ENCODE peak calls at places on chromosomes 3 and 15, in seven cellular contexts. V is GM23338, W is breast epithelium, F is transverse colon, M is SK-N-SH, T is stomach, R is K562. J is an unnamed sample. For H3K4me1, the result is how much of the 10 kb centered on the place peaks cover.

GRCh38 chr3:128559486-128560225 is 66.7 kb upstream of the GATA2 start:
- DNase-seq in W (no peak), T (peak), M (no peak), R (no peak), V (peak), F (no peak), J (no peak)

GRCh38 chr3:130892759-130893239 is 1.1 kb upstream of the ATP2C1 start:
- DNase-seq in V (peak), T (peak), F (peak), R (peak), M (peak), W (peak), J (peak)

GRCh38 chr3:46365737-46366524 is 4.8 kb upstream of the CCR5 start:
- DNase-seq in V (no peak), F (no peak), M (no peak), W (no peak), R (no peak), T (no peak), J (no peak)

GRCh38 chr15:50241684-50242450 is 23.7 kb downstream of the HDC start:
- DNase-seq in F (no peak), W (no peak), R (no peak), M (no peak), T (no peak), V (no peak), J (no peak)

GRCh38 chr3:107271787-107272387 is 105.4 kb upstream of the CCDC54 start:
- DNase-seq in F (no peak), M (peak), V (peak), R (peak), W (no peak), T (no peak), J (peak)

GRCh38 chr15:77642793-77643430 is 10.2 kb upstream of the LINGO1 start:
- DNase-seq in T (no peak), M (peak), F (peak), W (no peak), V (no peak), R (peak), J (no peak)

GRCh38 chr15:57598346-57598745 is 6.6 kb downstream of the MYZAP start:
- DNase-seq in T (no peak), R (no peak), W (no peak), M (no peak), V (no peak), F (no peak), J (no peak)

GRCh38 chr3:185978516-185978915 is 40.7 kb upstream of the TRA2B start:
- DNase-seq in V (no peak), F (no peak), M (no peak), T (no peak), R (no peak), W (no peak), J (no peak)

GRCh38 chr3:36483709-36484108 is 103.4 kb downstream of the STAC start:
- DNase-seq in T (no peak), V (no peak), M (no peak), F (no peak), R (no peak), W (no peak), J (no peak)

GRCh38 chr15:29944925-29945324 is 122.7 kb upstream of the TJP1 start:
- DNase-seq in F (no peak), W (no peak), M (no peak), R (no peak), V (no peak), T (no peak), J (no peak)

GRCh38 chr3:188583476-188584161 is 429.7 kb downstream of the LPP start:
- DNase-seq in R (no peak), F (peak), W (no peak), V (no peak), T (no peak), M (no peak), J (no peak)

GRCh38 chr15:40906947-40907802 is 12.9 kb downstream of the VPS18 start:
- DNase-seq in W (peak), F (peak), R (no peak), V (no peak), T (peak), M (peak), J (no peak)

GRCh38 chr3:82044918-82045715 is 283.7 kb upstream of the GBE1 start:
- DNase-seq in V (no peak), T (no peak), F (no peak), W (no peak), M (peak), R (no peak), J (no peak)

GRCh38 chr3:43015572-43016512 is 36.7 kb downstream of the GASK1A start:
- DNase-seq in F (no peak), T (no peak), R (no peak), V (no peak), M (no peak), W (no peak), J (no peak)

GRCh38 chr15:83732770-83733169 is 78.8 kb downstream of the ADAMTSL3 start:
- DNase-seq in F (no peak), T (no peak), W (no peak), M (no peak), R (no peak), V (no peak), J (no peak)

GRCh38 chr15:50256188-50257041 is 9.1 kb downstream of the HDC start:
- DNase-seq in M (no peak), T (no peak), V (no peak), F (no peak), W (no peak), R (no peak), J (no peak)

GRCh38 chr15:52673312-52673711 is 5.9 kb downstream of the ATOSA start:
- DNase-seq in F (no peak), M (no peak), T (no peak), R (no peak), W (no peak), V (no peak), J (no peak)

GRCh38 chr3:27716309-27716708 is 5.8 kb downstream of the EOMES start:
- DNase-seq in W (no peak), M (no peak), T (no peak), R (no peak), V (peak), F (no peak), J (no peak)

GRCh38 chr15:73172508-73172907 is 120.2 kb downstream of the NEO1 start:
- DNase-seq in T (no peak), M (no peak), W (no peak), R (no peak), F (no peak), V (no peak), J (no peak)

GRCh38 chr3:32176989-32177701 is 61.3 kb upstream of the CMTM8 start:
- DNase-seq in F (peak), V (peak), M (peak), W (no peak), T (peak), R (peak), J (peak)

GRCh38 chr3:59772416-59773408 is 722.9 kb upstream of the CFAP20DC start:
- DNase-seq in W (no peak), T (no peak), R (no peak), F (peak), V (no peak), M (no peak), J (no peak)

GRCh38 chr15:40469776-40470390 is 901 bp upstream of the CHST14 start:
- DNase-seq in R (no peak), W (no peak), V (no peak), T (no peak), M (peak), F (no peak), J (no peak)

GRCh38 chr3:188220097-188220788 is 66.3 kb downstream of the LPP start:
- DNase-seq in M (no peak), F (no peak), V (no peak), T (no peak), R (no peak), W (no peak), J (no peak)

GRCh38 chr3:38916706-38917105 is 100.7 kb upstream of the SCN10A start:
- DNase-seq in F (no peak), R (no peak), W (no peak), V (no peak), M (no peak), T (no peak), J (no peak)
- H3K27ac ChIP-seq in F (no peak), R (no peak), W (no peak), V (no peak), M (no peak), T (no peak), J (no peak)

GRCh38 chr3:125622381-125622788 is 27.1 kb upstream of the OSBPL11 start:
- DNase-seq in V (no peak), M (no peak), T (no peak), R (no peak), F (no peak), W (no peak), J (no peak)
- TF ChIP-seq POLR2AphosphoS5 in V (no peak), M (no peak), T (no peak), R (no peak), F (peak), W (no peak), J (no peak)

GRCh38 chr3:126963261-126964190 is 19.4 kb upstream of the PLXNA1 start:
- DNase-seq in R (no peak), T (no peak), M (no peak), F (no peak), V (no peak), W (no peak), J (no peak)

GRCh38 chr3:126962756-126963155 is 20.2 kb upstream of the PLXNA1 start:
- DNase-seq in W (no peak), M (no peak), V (no peak), R (no peak), F (no peak), T (no peak), J (no peak)

GRCh38 chr3:126964950-126965349 is 18.0 kb upstream of the PLXNA1 start:
- DNase-seq in W (no peak), F (no peak), T (no peak), V (no peak), M (no peak), R (no peak), J (no peak)

GRCh38 chr3:126965526-126966080 is 17.3 kb upstream of the PLXNA1 start:
- DNase-seq in V (no peak), W (no peak), F (no peak), M (no peak), T (no peak), R (no peak), J (no peak)

DNA sequence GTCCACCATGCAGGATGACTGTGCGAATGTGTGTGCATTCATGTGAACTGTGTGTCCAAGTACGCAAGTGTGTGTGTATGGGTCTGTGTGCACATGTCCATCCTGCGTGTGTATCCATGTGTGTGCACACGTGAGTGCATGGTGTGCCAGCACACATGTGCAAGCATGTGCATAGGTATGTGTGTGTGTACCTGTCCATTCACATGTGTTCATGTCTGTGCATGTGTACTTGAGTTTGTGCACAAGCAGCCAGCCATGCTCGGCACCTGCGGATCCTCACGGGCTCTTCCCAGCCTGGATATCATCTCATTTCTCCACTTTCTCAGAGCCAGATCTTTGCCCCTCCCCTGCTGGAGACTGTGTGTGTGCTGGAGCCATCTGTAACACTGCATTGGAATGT is 18.7 kb upstream of the PLXNA1 start:
- DNase-seq in F (no peak), V (no peak), R (no peak), W (no peak), T (no peak), M (no peak), J (no peak)
- H3K4me1 ChIP-seq in F (under half), V (under half), R (under half), W (under half), T (under half), M (under half), J (under half)

GRCh38 chr3:48595526-48596121 is 495 bp upstream of the COL7A1 start:
- DNase-seq in R (peak), W (peak), M (peak), F (peak), T (peak), V (peak), J (no peak)
- H3K27ac ChIP-seq in R (peak), W (peak), M (no peak), F (peak), T (no peak), V (no peak), J (peak)